ENCODE peak calls at places on chromosomes 5 and 9, in six cellular contexts. W is SK-N-SH, J is GM12892, K is GM12878, I is HepG2, G is H1. Z is an unnamed sample.

GRCh38 chr5:151002250-151002649 is 18.1 kb upstream of the GPX3 start:
- DNase-seq in W (peak), J (no peak), K (no peak), I (peak), G (peak), Z (no peak)

GRCh38 chr9:92969516-92970466 is 22.5 kb downstream of the FGD3 start:
- DNase-seq in W (no peak), J (no peak), K (no peak), I (no peak), G (no peak), Z (no peak)

GRCh38 chr5:181181650-181182565 is 23.1 kb downstream of the TRIM7 start:
- DNase-seq in W (peak), J (no peak), K (no peak), I (peak), G (peak), Z (no peak)

GRCh38 chr9:111828193-111828592 is 33.5 kb upstream of the SHOC1 start:
- DNase-seq in W (no peak), J (no peak), K (no peak), I (no peak), G (no peak), Z (no peak)

GRCh38 chr5:131209506-131210191 is 38.9 kb downstream of the LYRM7 start:
- DNase-seq in W (no peak), J (peak), K (peak), I (no peak), G (no peak), Z (no peak)

GRCh38 chr9:75382126-75382525 is 293.8 kb downstream of the OSTF1 start:
- DNase-seq in W (no peak), J (no peak), K (no peak), I (no peak), G (no peak), Z (no peak)

GRCh38 chr5:112917453-112918005 is 4.5 kb downstream of the REEP5 start:
- DNase-seq in W (peak), J (no peak), K (no peak), I (peak), G (peak), Z (no peak)

GRCh38 chr5:177098103-177098771 is 11.5 kb downstream of the FGFR4 start:
- DNase-seq in W (peak), J (no peak), K (no peak), I (no peak), G (no peak), Z (no peak)

GRCh38 chr5:119524461-119524860 is 72.2 kb downstream of the HSD17B4 start:
- DNase-seq in W (no peak), J (no peak), K (no peak), I (peak), G (no peak), Z (no peak)

GRCh38 chr5:140165101-140165920 is 9.7 kb upstream of the CYSTM1 start:
- DNase-seq in W (no peak), J (no peak), K (no peak), I (no peak), G (no peak), Z (no peak)
- TF ChIP-seq POLR2AphosphoS5 in W (no peak), J (no peak), K (no peak), I (no peak), G (no peak), Z (no peak)

GRCh38 chr5:78162253-78162862 is 132.1 kb downstream of the AP3B1 start:
- DNase-seq in W (peak), J (no peak), K (no peak), I (peak), G (no peak), Z (no peak)
- TF ChIP-seq TAF1 in W (no peak), J (no peak), K (no peak), I (no peak), G (no peak), Z (no peak)

GRCh38 chr5:115816226-115817042 is at the start of gene CDO1:
- DNase-seq in W (peak), J (peak), K (no peak), I (no peak), G (peak), Z (peak)
- TF ChIP-seq POLR2AphosphoS5 in W (peak), J (no peak), K (no peak), I (peak), G (peak), Z (no peak)

GRCh38 chr5:133603711-133604110 is 8.6 kb downstream of the FSTL4 start:
- DNase-seq in W (no peak), J (no peak), K (no peak), I (no peak), G (peak), Z (no peak)
- TF ChIP-seq TAF1 in W (no peak), J (no peak), K (no peak), I (no peak), G (no peak), Z (no peak)

GRCh38 chr5:94969174-94969573 is 315.7 kb downstream of the MCTP1 start:
- DNase-seq in W (no peak), J (no peak), K (no peak), I (no peak), G (no peak), Z (no peak)
- TF ChIP-seq POLR2AphosphoS5 in W (no peak), J (no peak), K (no peak), I (no peak), G (no peak), Z (no peak)

GRCh38 chr9:126406075-126406675 is 79.5 kb downstream of the MVB12B start:
- DNase-seq in W (no peak), J (no peak), K (no peak), I (no peak), G (no peak), Z (no peak)
- TF ChIP-seq TAF1 in W (no peak), J (no peak), K (no peak), I (no peak), G (no peak), Z (no peak)

GRCh38 chr5:15385553-15385952 is 114.4 kb upstream of the FBXL7 start:
- DNase-seq in W (no peak), J (no peak), K (no peak), I (no peak), G (no peak), Z (no peak)
- TF ChIP-seq POLR2AphosphoS5 in W (no peak), J (no peak), K (no peak), I (no peak), G (no peak), Z (no peak)

GRCh38 chr9:73180373-73180772 is 28.7 kb downstream of the ANXA1 start:
- DNase-seq in W (no peak), J (no peak), K (no peak), I (no peak), G (no peak), Z (no peak)
- TF ChIP-seq TAF1 in W (no peak), J (no peak), K (no peak), I (no peak), G (no peak), Z (no peak)

DNA sequence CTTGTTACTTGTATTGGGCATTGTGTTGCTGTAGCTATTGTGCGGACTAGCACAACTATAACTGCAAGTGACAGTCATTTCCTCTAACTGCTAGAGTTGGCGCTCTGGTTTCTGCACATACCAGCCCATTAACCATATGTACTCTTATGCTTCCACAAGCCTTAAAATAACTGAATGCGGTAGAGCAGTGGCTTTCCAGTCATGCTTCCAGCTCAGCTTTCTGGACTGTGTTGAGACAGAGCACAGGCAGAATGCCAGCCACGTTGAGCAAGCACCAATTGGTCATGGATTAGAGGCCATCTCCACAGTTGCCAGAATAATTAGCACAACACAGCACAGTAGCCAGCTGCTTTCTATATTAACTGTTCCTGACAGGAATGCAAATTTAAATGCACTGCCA is 12.2 kb downstream of the INVS start:
- DNase-seq in W (no peak), J (no peak), K (no peak), I (no peak), G (no peak), Z (no peak)
- TF ChIP-seq POLR2AphosphoS5 in W (peak), J (no peak), K (no peak), I (no peak), G (no peak), Z (no peak)

Z was measured in GM12891.